ENCODE peak calls at places on chromosomes 5 and 9, in seven cellular contexts. I, Z, C, N, P, B and M are unnamed samples.

GRCh38 chr5:173620784-173621183 is 4.3 kb upstream of the BOD1 start:
- DNase-seq in P (no peak), C (no peak), B (no peak), I (no peak), Z (no peak), N (no peak), M (no peak)

GRCh38 chr9:129333961-129334743 is 156.1 kb upstream of the IER5L start:
- DNase-seq in Z (peak; percentile 78), I (peak; percentile 29), B (peak; percentile 94), N (no peak), C (peak; percentile 63), P (peak; percentile 96), M (peak; percentile 76)

GRCh38 chr9:72656021-72656420 is 134.6 kb downstream of the TMC1 start:
- DNase-seq in B (no peak), N (no peak), I (no peak), P (no peak), C (peak; percentile 62), Z (no peak), M (no peak)

GRCh38 chr5:55558484-55558883 is 23.7 kb upstream of the PLPP1 start:
- DNase-seq in Z (no peak), P (no peak), C (no peak), N (no peak), I (no peak), B (no peak), M (no peak)

GRCh38 chr5:40630166-40630565 is 49.5 kb upstream of the PTGER4 start:
- DNase-seq in N (no peak), B (no peak), C (no peak), I (no peak), P (no peak), Z (no peak), M (no peak)

GRCh38 chr9:82124090-82124489 is 135.5 kb downstream of the SPATA31D1 start:
- DNase-seq in B (no peak), C (no peak), P (no peak), Z (no peak), I (no peak), N (no peak), M (peak; percentile 14)

GRCh38 chr5:54832066-54832465 is 153.3 kb downstream of the ESM1 start:
- DNase-seq in N (no peak), Z (no peak), I (no peak), B (no peak), P (no peak), C (no peak), M (no peak)

GRCh38 chr9:120306088-120306487 is 273.9 kb downstream of the CDK5RAP2 start:
- DNase-seq in B (no peak), Z (no peak), P (no peak), I (no peak), N (no peak), C (no peak), M (no peak)

GRCh38 chr5:76579166-76579765 is 43.9 kb downstream of the F2RL2 start:
- DNase-seq in P (no peak), Z (no peak), C (no peak), B (no peak), N (no peak), I (no peak), M (peak; percentile 64)

GRCh38 chr5:34534237-34535108 is 121.7 kb upstream of the RAI14 start:
- DNase-seq in C (no peak), B (peak; percentile 14), Z (no peak), N (no peak), I (no peak), P (no peak), M (peak; percentile 70)